ENCODE peak calls at places on chromosomes 4 and X, in eight cellular contexts. Y is breast epithelium, D is HCT116, T is HepG2, V is sigmoid colon, B is suprapubic skin, R is endothelial cell of umbilical vein, P is SK-N-SH. U is an unnamed sample.

GRCh38 chrX:140766024-140766611 is 56.6 kb downstream of the LINC00632 start:
- DNase-seq in Y (no peak), D (no peak), T (peak), V (peak), B (peak), R (peak), P (peak), U (peak)

GRCh38 chrX:93874554-93874953 is 200.5 kb downstream of the FAM133A start:
- DNase-seq in Y (no peak), D (no peak), T (peak), V (no peak), B (no peak), R (no peak), P (peak), U (no peak)

GRCh38 chrX:110108381-110108796 is 105.5 kb downstream of the TMEM164 start:
- DNase-seq in Y (no peak), D (no peak), T (no peak), V (no peak), B (no peak), R (no peak), P (no peak), U (no peak)

GRCh38 chr4:125382995-125383394 is 68.2 kb downstream of the FAT4 start:
- DNase-seq in Y (no peak), D (no peak), T (no peak), V (no peak), B (no peak), R (peak), P (no peak), U (no peak)

GRCh38 chr4:15149842-15150592 is 147.7 kb downstream of the CPEB2 start:
- DNase-seq in Y (peak), D (peak), T (peak), V (peak), B (peak), R (peak), P (peak), U (no peak)

GRCh38 chr4:88958080-88958479 is 98.9 kb downstream of the FAM13A start:
- DNase-seq in Y (no peak), D (no peak), T (no peak), V (no peak), B (no peak), R (no peak), P (no peak), U (no peak)

GRCh38 chr4:100848865-100849264 is 331.0 kb upstream of the EMCN start:
- DNase-seq in Y (no peak), D (peak), T (no peak), V (no peak), B (no peak), R (no peak), P (no peak), U (no peak)

GRCh38 chr4:4417886-4418285 is 31.0 kb downstream of the NSG1 start:
- DNase-seq in Y (peak), D (no peak), T (no peak), V (peak), B (no peak), R (no peak), P (no peak), U (no peak)

GRCh38 chr4:87461281-87461700 is 38.9 kb downstream of the NUDT9 start:
- DNase-seq in Y (no peak), D (no peak), T (no peak), V (no peak), B (no peak), R (no peak), P (no peak), U (no peak)

GRCh38 chr4:10173039-10173753 is 56.6 kb upstream of the WDR1 start:
- DNase-seq in Y (no peak), D (no peak), T (no peak), V (peak), B (no peak), R (peak), P (no peak), U (no peak)

GRCh38 chr4:143186202-143186601 is 1.5 kb downstream of the USP38 start:
- DNase-seq in Y (no peak), D (no peak), T (peak), V (no peak), B (no peak), R (peak), P (no peak), U (no peak)

GRCh38 chr4:111880116-111880515 is 265.1 kb upstream of the FAM241A start:
- DNase-seq in Y (no peak), D (no peak), T (no peak), V (no peak), B (no peak), R (no peak), P (no peak), U (no peak)

GRCh38 chr4:116839826-116840225 is 245.6 kb downstream of the TRAM1L1 start:
- DNase-seq in Y (no peak), D (no peak), T (no peak), V (no peak), B (no peak), R (no peak), P (no peak), U (no peak)

GRCh38 chr4:3708611-3709010 is 57.6 kb upstream of the ADRA2C start:
- DNase-seq in Y (no peak), D (no peak), T (no peak), V (no peak), B (peak), R (no peak), P (no peak), U (no peak)

GRCh38 chr4:165368114-165368513 is 10.7 kb upstream of the CPE start:
- DNase-seq in Y (no peak), D (no peak), T (no peak), V (no peak), B (no peak), R (no peak), P (no peak), U (no peak)

GRCh38 chr4:140254656-140255299 is 100.8 kb upstream of the MAML3 start:
- DNase-seq in Y (no peak), D (no peak), T (no peak), V (no peak), B (no peak), R (peak), P (no peak), U (no peak)

GRCh38 chr4:108313546-108314339 is 145.0 kb upstream of the LEF1 start:
- DNase-seq in Y (no peak), D (no peak), T (no peak), V (no peak), B (no peak), R (no peak), P (no peak), U (no peak)

GRCh38 chrX:103439161-103439560 is 62.8 kb downstream of the BEX3 start:
- DNase-seq in Y (no peak), D (no peak), T (no peak), V (no peak), B (no peak), R (no peak), P (no peak), U (no peak)

GRCh38 chrX:137431693-137432488 is 134.0 kb upstream of the ZIC3 start:
- DNase-seq in Y (no peak), D (no peak), T (no peak), V (no peak), B (no peak), R (no peak), P (no peak), U (no peak)

GRCh38 chrX:74349387-74349786 is 45.4 kb downstream of the ZCCHC13 start:
- DNase-seq in Y (no peak), D (peak), T (peak), V (no peak), B (no peak), R (no peak), P (no peak), U (no peak)

GRCh38 chr4:104393649-104394048 is 101.0 kb downstream of the CXXC4 start:
- DNase-seq in Y (no peak), D (no peak), T (no peak), V (no peak), B (no peak), R (no peak), P (no peak), U (no peak)

GRCh38 chrX:153413731-153414130 is 2.5 kb downstream of the ZFP92 start:
- DNase-seq in Y (no peak), D (no peak), T (no peak), V (no peak), B (no peak), R (no peak), P (no peak), U (no peak)

GRCh38 chr4:22987861-22988260 is 295.1 kb downstream of the GBA3 start:
- DNase-seq in Y (no peak), D (no peak), T (no peak), V (no peak), B (no peak), R (no peak), P (no peak), U (no peak)

GRCh38 chr4:77104405-77105292 is 28.9 kb upstream of the CCNI start:
- DNase-seq in Y (peak), D (no peak), T (no peak), V (peak), B (peak), R (no peak), P (no peak), U (no peak)

GRCh38 chrX:12352922-12353321 is 214.6 kb downstream of the FRMPD4 start:
- DNase-seq in Y (no peak), D (no peak), T (no peak), V (no peak), B (no peak), R (no peak), P (no peak), U (no peak)

GRCh38 chrX:39599339-39599738 is 498.4 kb downstream of the BCOR start:
- DNase-seq in Y (no peak), D (no peak), T (no peak), V (no peak), B (no peak), R (no peak), P (no peak), U (no peak)

GRCh38 chrX:703466-704210 is 73.0 kb downstream of the SHOX start:
- DNase-seq in Y (no peak), D (no peak), T (no peak), V (no peak), B (no peak), R (no peak), P (no peak), U (no peak)

GRCh38 chr4:13528823-13529129 is 15.5 kb downstream of the NKX3-2 start:
- DNase-seq in Y (no peak), D (no peak), T (no peak), V (no peak), B (no peak), R (no peak), P (peak), U (no peak)

GRCh38 chr4:83961575-83961974 is 425.7 kb downstream of the GPAT3 start:
- DNase-seq in Y (no peak), D (no peak), T (no peak), V (no peak), B (no peak), R (no peak), P (no peak), U (peak)

GRCh38 chrX:38577738-38578137 is 16.4 kb downstream of the TSPAN7 start:
- DNase-seq in Y (no peak), D (no peak), T (no peak), V (no peak), B (no peak), R (no peak), P (no peak), U (no peak)

GRCh38 chr4:27702710-27703431 is 842.2 kb downstream of the STIM2 start:
- DNase-seq in Y (no peak), D (peak), T (peak), V (no peak), B (no peak), R (no peak), P (peak), U (no peak)

GRCh38 chr4:101419324-101420135 is 72.2 kb upstream of the PPP3CA start:
- DNase-seq in Y (no peak), D (no peak), T (no peak), V (no peak), B (no peak), R (peak), P (no peak), U (no peak)

GRCh38 chr4:98674404-98675173 is 16.2 kb upstream of the TSPAN5 start:
- DNase-seq in Y (no peak), D (no peak), T (no peak), V (no peak), B (no peak), R (no peak), P (no peak), U (no peak)

GRCh38 chr4:101790521-101791188 is at the start of gene BANK1:
- DNase-seq in Y (no peak), D (peak), T (peak), V (no peak), B (no peak), R (peak), P (peak), U (peak)

GRCh38 chrX:126719208-126719607 is 100.3 kb upstream of the PRR32 start:
- DNase-seq in Y (no peak), D (no peak), T (no peak), V (no peak), B (no peak), R (no peak), P (no peak), U (no peak)

GRCh38 chrX:8955521-8955920 is 78.4 kb downstream of the FAM9B start:
- DNase-seq in Y (no peak), D (no peak), T (no peak), V (no peak), B (no peak), R (no peak), P (no peak), U (no peak)

GRCh38 chr4:42965326-42965725 is 72.8 kb downstream of the GRXCR1 start:
- DNase-seq in Y (no peak), D (no peak), T (no peak), V (no peak), B (no peak), R (no peak), P (peak), U (no peak)

GRCh38 chrX:107775000-107775733 is 420 bp downstream of the TSC22D3 start:
- DNase-seq in Y (no peak), D (no peak), T (no peak), V (peak), B (no peak), R (no peak), P (no peak), U (no peak)

GRCh38 chrX:42943051-42943450 is 165.1 kb upstream of the PPP1R2C start:
- DNase-seq in Y (no peak), D (no peak), T (peak), V (no peak), B (no peak), R (no peak), P (no peak), U (no peak)

DNA sequence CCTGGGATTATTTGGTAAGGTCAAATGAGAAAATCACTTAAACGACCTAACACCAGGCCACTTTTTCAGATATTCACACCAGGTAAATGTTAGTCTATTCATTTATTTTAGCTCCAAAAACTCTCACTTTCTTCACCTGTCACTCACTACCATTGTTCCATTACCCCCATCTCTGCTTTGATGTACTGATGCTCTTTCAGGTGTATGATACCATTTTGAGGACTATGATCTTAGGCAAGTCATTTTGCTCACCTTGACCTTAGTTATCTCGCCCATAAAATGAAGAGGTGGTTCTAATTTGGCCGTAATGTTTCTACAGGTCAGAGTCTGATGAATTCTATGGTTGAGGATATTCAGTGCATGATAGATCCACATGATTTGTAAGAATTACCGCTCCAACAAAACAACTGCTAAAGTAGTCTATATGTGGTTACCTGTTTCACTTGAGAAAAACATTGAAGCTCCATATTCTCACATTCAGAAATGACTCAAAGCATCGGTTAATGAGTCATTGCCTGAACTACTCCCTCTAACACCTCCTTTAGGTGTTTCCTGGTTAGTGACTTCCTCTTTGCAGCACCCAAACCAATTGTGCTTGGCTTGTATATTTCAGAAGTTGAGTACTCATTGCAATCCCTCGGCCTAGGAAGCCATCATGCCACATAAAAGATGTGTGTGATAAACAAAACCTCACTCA is 4.5 kb downstream of the DTHD1 start:
- DNase-seq in Y (no peak), D (peak), T (no peak), V (no peak), B (no peak), R (no peak), P (no peak), U (no peak)
- TF ChIP-seq POLR2AphosphoS5 in Y (no peak), D (no peak), T (no peak), V (no peak), B (no peak), R (no peak), P (no peak), U (no peak)

GRCh38 chr4:6573986-6574746 is 823 bp upstream of the MAN2B2 start:
- DNase-seq in Y (no peak), D (no peak), T (no peak), V (no peak), B (no peak), R (no peak), P (no peak), U (no peak)

GRCh38 chr4:6576512-6576911 is 1.5 kb downstream of the MAN2B2 start:
- DNase-seq in Y (peak), D (no peak), T (no peak), V (no peak), B (no peak), R (no peak), P (no peak), U (no peak)

GRCh38 chr4:6574747-6575502 is at the start of gene MAN2B2:
- DNase-seq in Y (peak), D (peak), T (peak), V (peak), B (peak), R (peak), P (peak), U (no peak)

GRCh38 chr4:6576932-6577331 is 1.9 kb downstream of the MAN2B2 start:
- DNase-seq in Y (no peak), D (no peak), T (no peak), V (no peak), B (no peak), R (no peak), P (no peak), U (no peak)

DNA sequence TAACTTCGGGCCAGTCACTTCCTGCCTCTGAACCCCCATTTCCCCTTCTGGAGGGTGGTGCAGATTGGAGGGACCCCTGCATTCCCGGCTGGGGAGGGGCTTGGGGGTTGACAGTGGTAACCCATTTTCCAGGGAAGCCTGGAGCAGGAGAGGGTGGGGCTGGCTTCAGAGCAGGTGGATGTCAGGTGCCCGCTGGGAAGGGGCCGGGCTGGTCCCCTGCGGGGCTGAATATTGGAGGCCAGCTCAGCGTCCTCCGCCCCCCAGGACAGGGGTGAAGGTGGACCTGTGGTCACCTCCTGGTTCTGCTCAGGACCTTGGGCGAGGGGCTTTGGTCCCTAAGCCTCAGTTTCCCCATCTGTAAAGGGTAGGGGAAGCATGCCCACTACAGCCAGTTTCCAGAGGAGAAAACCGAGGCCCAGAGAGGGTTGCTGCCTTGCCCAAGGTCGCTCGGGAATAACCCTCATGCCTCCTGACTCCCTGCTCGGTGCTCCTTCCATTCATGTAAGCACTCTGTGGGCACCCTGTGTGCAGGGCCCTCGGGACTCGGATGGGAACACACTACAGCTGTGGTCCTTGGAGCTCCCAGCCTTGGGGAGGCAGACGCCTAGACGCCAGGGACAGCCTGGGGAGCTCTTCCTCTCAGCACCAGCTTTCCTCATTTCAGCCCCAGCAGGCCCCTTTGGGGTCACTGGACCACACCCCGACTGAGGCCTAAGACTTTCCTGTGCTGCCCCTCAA is 683 bp downstream of the MAN2B2 start:
- DNase-seq in Y (no peak), D (no peak), T (no peak), V (no peak), B (no peak), R (no peak), P (no peak), U (no peak)
- TF ChIP-seq CTCF in Y (no peak), D (no peak), T (no peak), V (no peak), B (no peak), R (no peak), P (no peak), U (no peak)

DNA sequence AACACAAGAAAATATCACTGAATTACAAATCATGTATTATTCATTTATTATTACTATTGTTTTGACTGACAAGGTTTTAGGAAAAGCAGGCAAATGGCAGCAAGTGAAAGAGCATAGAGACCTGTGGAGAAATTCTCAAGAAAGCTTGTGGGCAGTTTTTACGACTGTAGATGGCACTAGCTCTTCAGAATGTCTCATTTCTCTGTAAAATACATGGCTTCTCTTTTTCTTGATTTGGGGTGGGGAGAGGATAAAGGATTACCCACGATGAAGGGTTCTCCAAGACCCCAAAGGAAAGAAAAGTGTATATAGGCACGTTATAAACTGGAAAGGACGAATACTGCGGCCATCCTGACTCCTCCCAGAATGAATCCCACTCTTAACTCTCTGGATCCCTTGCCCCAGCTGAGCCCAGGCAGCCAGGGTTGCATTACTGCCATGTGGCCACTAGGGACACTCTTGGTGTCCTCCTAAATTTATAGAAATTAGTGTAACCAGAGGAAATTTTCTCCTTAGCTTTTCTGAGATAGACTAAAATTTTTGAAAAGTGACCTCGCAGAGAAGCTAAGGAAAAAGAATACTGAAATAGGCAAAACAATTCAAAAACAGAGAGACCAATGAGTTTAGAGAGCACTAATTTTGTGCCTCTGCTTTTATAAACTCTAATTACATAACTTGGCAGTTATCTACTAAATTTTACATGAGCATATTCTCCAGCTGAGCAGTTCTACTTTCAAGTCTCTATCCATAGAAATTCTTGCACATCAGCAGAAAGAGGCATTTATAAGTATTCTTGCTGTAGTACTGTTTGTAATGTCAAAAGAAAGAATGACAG is 37.7 kb upstream of the PCDH19 start:
- DNase-seq in Y (no peak), D (peak), T (no peak), V (no peak), B (peak), R (peak), P (peak), U (peak)
- H3K4me3 ChIP-seq in Y (peak), D (peak), T (no peak), V (no peak), B (no peak), R (no peak), P (no peak), U (no peak)

GRCh38 chrX:10634681-10635161 is 14.3 kb upstream of the MID1 start:
- DNase-seq in Y (no peak), D (peak), T (no peak), V (no peak), B (no peak), R (no peak), P (no peak), U (no peak)
- TF ChIP-seq POLR2AphosphoS5 in Y (no peak), D (peak), T (no peak), V (no peak), B (no peak), R (no peak), P (peak), U (no peak)

U was measured in Panc1.